ENCODE peak calls at places on chromosomes 13 and 19, in ten cellular contexts. B, M, G, L, A, Z, K, D, H and P are unnamed samples.

GRCh38 chr13:61648546-61648945 is 232.9 kb upstream of the PCDH20 start:
- DNase-seq in B (no peak), M (no peak), G (no peak), L (no peak), A (no peak), Z (no peak), K (peak; percentile 18), D (no peak), H (no peak), P (no peak)

GRCh38 chr19:13987101-13987890 is 18.8 kb downstream of the RFX1 start:
- DNase-seq in B (no peak), M (no peak), G (no peak), L (peak; percentile 81), A (no peak), Z (no peak), K (peak; percentile 53), D (no peak), H (no peak), P (no peak)

GRCh38 chr13:40120781-40121180 is 465.3 kb downstream of the COG6 start:
- DNase-seq in B (no peak), M (no peak), G (no peak), L (no peak), A (no peak), Z (no peak), K (no peak), D (no peak), H (no peak), P (no peak)

GRCh38 chr19:13225973-13226865 is 76.0 kb downstream of the IER2 start:
- DNase-seq in B (no peak), M (no peak), G (no peak), L (no peak), A (no peak), Z (no peak), K (no peak), D (no peak), H (no peak), P (no peak)

GRCh38 chr13:34857561-34857960 is 84.5 kb upstream of the NBEA start:
- DNase-seq in B (no peak), M (no peak), G (no peak), L (no peak), A (no peak), Z (no peak), K (no peak), D (no peak), H (no peak), P (no peak)

GRCh38 chr19:10270180-10270615 is 722 bp upstream of the ICAM1 start:
- DNase-seq in B (no peak), M (no peak), G (peak; percentile 91), L (peak; percentile 91), A (no peak), Z (peak; percentile 67), K (peak; percentile 39), D (no peak), H (peak; percentile 86), P (no peak)

GRCh38 chr13:55816976-55817601 is 1323.6 kb upstream of the PRR20A start:
- DNase-seq in B (no peak), M (no peak), G (no peak), L (no peak), A (no peak), Z (no peak), K (no peak), D (no peak), H (no peak), P (no peak)

GRCh38 chr13:87986639-87987250 is 315.6 kb downstream of the SLITRK5 start:
- DNase-seq in B (no peak), M (no peak), G (no peak), L (no peak), A (no peak), Z (no peak), K (no peak), D (peak; percentile 28), H (no peak), P (no peak)

GRCh38 chr19:38287604-38288003 is 16.4 kb upstream of the C19orf33 start:
- DNase-seq in B (no peak), M (no peak), G (peak; percentile 55), L (no peak), A (no peak), Z (no peak), K (no peak), D (no peak), H (no peak), P (no peak)

GRCh38 chr19:51002542-51003311 is 1.3 kb upstream of the KLK8 start:
- DNase-seq in B (no peak), M (peak; percentile 17), G (no peak), L (no peak), A (peak; percentile 92), Z (peak; percentile 37), K (peak; percentile 41), D (peak; percentile 93), H (no peak), P (peak; percentile 13)

GRCh38 chr13:46571189-46571901 is 18.4 kb downstream of the LRCH1 start:
- DNase-seq in B (no peak), M (no peak), G (no peak), L (no peak), A (no peak), Z (no peak), K (no peak), D (peak; percentile 29), H (no peak), P (peak; percentile 86)

GRCh38 chr13:114161644-114162532 is 17.2 kb upstream of the CFAP97D2 start:
- DNase-seq in B (no peak), M (peak; percentile 60), G (no peak), L (no peak), A (peak; percentile 50), Z (peak; percentile 82), K (no peak), D (no peak), H (no peak), P (peak; percentile 22)

GRCh38 chr13:31755803-31756212 is 16.5 kb downstream of the RXFP2 start:
- DNase-seq in B (no peak), M (no peak), G (no peak), L (no peak), A (no peak), Z (no peak), K (no peak), D (no peak), H (no peak), P (no peak)

GRCh38 chr19:50750010-50750409 is 20.3 kb upstream of the GPR32 start:
- DNase-seq in B (no peak), M (no peak), G (no peak), L (no peak), A (no peak), Z (no peak), K (no peak), D (no peak), H (no peak), P (no peak)

DNA sequence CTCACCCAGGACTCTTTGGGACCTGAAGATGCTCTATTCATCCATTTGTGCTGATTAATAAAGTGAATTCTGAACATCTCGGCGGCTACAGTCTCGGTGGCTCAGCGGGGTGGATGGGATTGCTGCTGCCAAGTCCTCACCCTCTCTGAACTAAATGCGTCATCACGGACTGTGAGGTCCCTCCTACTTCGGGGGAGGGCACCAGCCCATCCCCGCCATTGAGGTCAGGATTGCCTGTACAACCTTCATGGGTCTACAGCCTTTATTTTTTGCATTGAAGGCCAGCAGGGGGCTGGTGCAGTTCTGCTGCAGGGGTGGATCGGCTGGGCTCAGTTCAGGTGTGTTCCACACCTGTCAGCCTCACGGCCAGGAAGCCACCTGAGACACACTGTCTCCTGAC is 181.8 kb downstream of the COL4A1 start:
- DNase-seq in B (peak; percentile 3), M (no peak), G (no peak), L (no peak), A (no peak), Z (no peak), K (no peak), D (no peak), H (no peak), P (no peak)
- H3K4me3 ChIP-seq in B (no peak overlapping the region), M (no peak overlapping the region), G (no peak overlapping the region), L (no peak overlapping the region), A (no peak overlapping the region), Z (no peak overlapping the region), K (no peak overlapping the region), D (no peak overlapping the region), H (no peak overlapping the region), P (no peak overlapping the region)

GRCh38 chr13:25204843-25205242 is 32.8 kb upstream of the AMER2 start:
- DNase-seq in B (no peak), M (no peak), G (no peak), L (no peak), A (no peak), Z (no peak), K (no peak), D (no peak), H (no peak), P (no peak)
- H3K4me1 ChIP-seq in B (no peaks in the 10 kb centered on the region), M (no peaks in the 10 kb centered on the region), G (no peaks in the 10 kb centered on the region), L (no peaks in the 10 kb centered on the region), A (no peaks in the 10 kb centered on the region), Z (no peaks in the 10 kb centered on the region), K (no peaks in the 10 kb centered on the region), D (no peaks in the 10 kb centered on the region), H (no peaks in the 10 kb centered on the region), P (no peaks in the 10 kb centered on the region)

GRCh38 chr19:42487798-42488178 is 40.5 kb downstream of the CEACAM1 start:
- DNase-seq in B (no peak), M (no peak), G (no peak), L (no peak), A (no peak), Z (no peak), K (no peak), D (no peak), H (no peak), P (no peak)

GRCh38 chr19:42488783-42489521 is 39.3 kb downstream of the CEACAM1 start:
- DNase-seq in B (peak; percentile 91), M (no peak), G (no peak), L (no peak), A (peak; percentile 95), Z (no peak), K (no peak), D (no peak), H (no peak), P (no peak)

DNA sequence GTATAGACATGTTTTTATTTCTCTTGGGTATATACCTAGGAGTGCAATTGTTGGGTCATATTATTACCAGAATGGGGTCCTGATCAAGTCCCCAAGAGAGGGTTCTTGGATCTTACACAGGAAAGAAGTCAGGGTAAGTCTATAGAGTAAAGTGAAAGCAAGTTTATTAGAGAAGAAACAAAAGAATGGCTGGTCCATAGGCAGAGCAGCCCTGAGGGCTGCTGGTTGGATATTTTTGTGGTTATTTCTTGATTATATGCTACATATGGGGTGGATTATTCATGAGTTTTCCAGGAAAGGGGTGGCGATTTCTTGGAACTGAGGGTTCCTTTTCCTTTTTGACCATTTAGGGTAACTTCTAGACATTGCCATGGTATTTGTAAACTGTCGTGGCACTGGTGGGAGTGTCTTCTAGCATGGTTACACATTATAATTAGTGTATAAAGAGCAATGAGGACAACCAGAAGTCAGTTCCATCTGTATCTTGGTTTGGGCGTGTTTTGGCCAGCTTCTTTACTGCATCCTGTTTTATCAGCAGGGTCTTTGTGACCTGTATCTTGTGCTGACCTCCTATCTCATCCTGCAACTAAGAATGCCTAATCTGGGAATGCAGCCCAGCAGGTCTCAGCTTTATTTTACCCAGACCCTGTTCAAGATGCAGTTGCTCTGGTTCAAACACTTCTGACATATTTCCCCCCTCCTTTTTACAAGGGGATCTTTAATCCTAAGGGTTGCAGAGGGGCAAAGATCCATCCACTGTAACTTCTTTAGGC is 41.1 kb downstream of the CEACAM1 start:
- DNase-seq in B (no peak), M (peak; percentile 5), G (no peak), L (no peak), A (no peak), Z (no peak), K (no peak), D (peak; percentile 68), H (no peak), P (no peak)
- H3K27ac ChIP-seq in B (no peak overlapping the region), M (no peak overlapping the region), G (no peak overlapping the region), L (no peak overlapping the region), A (peak overlapping the region; percentile 78), Z (no peak overlapping the region), K (no peak overlapping the region), D (no peak overlapping the region), H (no peak overlapping the region), P (no peak overlapping the region)

GRCh38 chr19:11578342-11579142 is 1.1 kb upstream of the ACP5 start:
- DNase-seq in B (peak; percentile 39), M (no peak), G (no peak), L (no peak), A (peak; percentile 32), Z (peak; percentile 74), K (peak; percentile 43), D (peak; percentile 47), H (peak; percentile 56), P (peak; percentile 57)
- H3K4me3 ChIP-seq in B (peak overlapping the region; percentile 22), M (no peak overlapping the region), G (peak overlapping the region; percentile 35), L (no peak overlapping the region), A (peak overlapping the region; percentile 36), Z (peak overlapping the region; percentile 43), K (no peak overlapping the region), D (peak overlapping the region; percentile 9), H (peak overlapping the region; percentile 57), P (peak overlapping the region; percentile 32)